ENCODE peak calls at places on chromosome 18, in five cellular contexts. W is effector memory CD4-positive, alpha-beta T cell; O is CD4-positive, CD25-positive, alpha-beta regulatory T cell; C is MM.1S; L is GM12878. E is an unnamed sample. For H3K9me3, the result is how much of the 10 kb centered on the place peaks cover.

GRCh38 chr18:62334110-62334509 is 9.0 kb downstream of the TNFRSF11A start:
- DNase-seq in W (no peak), O (no peak), C (no peak), L (no peak), E (no peak)

GRCh38 chr18:48944634-48945033 is 6.1 kb downstream of the SMAD7 start:
- DNase-seq in W (no peak), O (no peak), C (peak), L (no peak), E (no peak)

GRCh38 chr18:12597775-12598174 is 60.1 kb downstream of the SPIRE1 start:
- DNase-seq in W (no peak), O (no peak), C (no peak), L (no peak), E (no peak)

GRCh38 chr18:2853926-2854664 is 7.3 kb downstream of the EMILIN2 start:
- DNase-seq in W (no peak), O (no peak), C (no peak), L (no peak), E (no peak)

GRCh38 chr18:10374615-10375295 is 79.7 kb upstream of the APCDD1 start:
- DNase-seq in W (no peak), O (no peak), C (no peak), L (no peak), E (no peak)

GRCh38 chr18:26655614-26656400 is 107.5 kb upstream of the KCTD1 start:
- DNase-seq in W (no peak), O (peak), C (peak), L (no peak), E (peak)

GRCh38 chr18:48802543-48803428 is 148.0 kb downstream of the SMAD7 start:
- DNase-seq in W (no peak), O (no peak), C (no peak), L (no peak), E (no peak)

GRCh38 chr18:27713727-27714080 is 463.2 kb downstream of the CDH2 start:
- DNase-seq in W (no peak), O (no peak), C (no peak), L (no peak), E (no peak)

GRCh38 chr18:24461996-24462395 is 1.6 kb downstream of the HRH4 start:
- DNase-seq in W (no peak), O (no peak), C (no peak), L (no peak), E (no peak)

GRCh38 chr18:67519582-67519981 is 3.1 kb upstream of the DSEL start:
- DNase-seq in W (no peak), O (no peak), C (no peak), L (no peak), E (no peak)
- H3K27ac ChIP-seq in W (no peak), O (no peak), C (no peak), L (no peak), E (no peak)

GRCh38 chr18:52791321-52791720 is 451.3 kb downstream of the DCC start:
- DNase-seq in W (no peak), O (no peak), C (no peak), L (no peak), E (no peak)
- H3K9me3 ChIP-seq in W (under half), O (under half), C (under half), L (under half), E (under half)

DNA sequence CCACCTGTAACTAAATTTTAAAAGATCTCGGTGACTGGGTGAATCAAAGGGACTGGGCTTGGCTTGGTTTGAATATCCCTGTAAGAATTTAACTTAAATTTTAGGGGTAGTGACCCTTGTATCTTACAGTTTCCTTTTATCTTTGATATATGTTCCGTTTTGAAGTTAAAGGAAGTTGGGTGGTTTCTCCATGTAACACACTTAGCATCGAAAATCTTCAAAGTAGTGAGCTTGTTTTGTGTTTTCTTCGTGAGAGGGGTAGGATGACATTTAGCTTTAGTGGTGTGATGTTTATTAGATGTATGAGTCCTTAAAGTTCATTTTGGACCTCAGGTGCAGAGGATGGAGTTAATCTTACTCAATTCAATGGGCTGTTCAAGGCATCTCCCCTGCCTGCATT is 1.6 kb downstream of the WDR7 start:
- DNase-seq in W (no peak), O (peak), C (no peak), L (no peak), E (no peak)
- H3K27ac ChIP-seq in W (no peak), O (peak), C (no peak), L (no peak), E (peak)

DNA sequence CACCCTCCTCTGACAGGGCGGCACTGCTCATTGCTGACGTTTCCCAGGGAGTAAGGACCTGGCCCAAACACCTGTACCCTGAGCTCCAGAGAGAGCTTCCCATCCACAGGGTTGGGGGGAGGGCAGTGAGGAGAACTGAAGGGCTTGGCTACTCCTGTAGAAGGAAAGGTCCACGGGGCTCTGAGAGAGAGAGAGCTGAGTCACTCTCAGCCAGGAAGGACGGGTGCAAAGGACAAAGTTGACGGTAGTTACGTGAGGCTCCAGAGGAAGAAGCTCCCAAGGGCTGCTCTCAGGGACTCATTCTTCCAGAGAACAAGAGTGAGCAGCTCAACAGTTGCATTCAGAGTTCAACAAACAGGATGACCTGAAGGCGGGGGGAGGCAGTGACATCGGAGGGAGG is 852.5 kb downstream of the GALR1 start:
- DNase-seq in W (no peak), O (no peak), C (no peak), L (no peak), E (no peak)
- H3K9me3 ChIP-seq in W (under half), O (under half), C (under half), L (under half), E (under half)

GRCh38 chr18:36595818-36596215 is 233.0 kb downstream of the TPGS2 start:
- DNase-seq in W (no peak), O (no peak), C (no peak), L (no peak), E (no peak)

GRCh38 chr18:36594621-36595020 is 234.2 kb downstream of the TPGS2 start:
- DNase-seq in W (no peak), O (no peak), C (no peak), L (no peak), E (no peak)

GRCh38 chr18:36593641-36594040 is 235.2 kb downstream of the TPGS2 start:
- DNase-seq in W (no peak), O (no peak), C (no peak), L (no peak), E (no peak)

GRCh38 chr18:36593001-36593400 is 235.8 kb downstream of the TPGS2 start:
- DNase-seq in W (no peak), O (no peak), C (no peak), L (no peak), E (no peak)

GRCh38 chr18:36595046-36595817 is 233.6 kb downstream of the TPGS2 start:
- DNase-seq in W (no peak), O (no peak), C (no peak), L (no peak), E (no peak)
- H3K27ac ChIP-seq in W (no peak), O (no peak), C (no peak), L (no peak), E (no peak)

E was measured in DND-41.